ENCODE peak calls at places on chromosomes 13 and 19, in four cellular contexts. T, F, Y and Q are unnamed samples.

GRCh38 chr13:76853481-76853880 is 32.7 kb downstream of the KCTD12 start:
- DNase-seq in Y (no peak), F (no peak), T (no peak), Q (no peak)

GRCh38 chr19:45591004-45591637 is 6.5 kb upstream of the OPA3 start:
- DNase-seq in Y (peak; percentile 78), F (peak; percentile 62), T (no peak), Q (peak; percentile 53)

GRCh38 chr13:107091386-107091785 is 523.4 kb upstream of the ARGLU1 start:
- DNase-seq in F (no peak), Y (no peak), T (no peak), Q (no peak)

GRCh38 chr19:47494211-47494547 is 10.2 kb upstream of the KPTN start:
- DNase-seq in T (no peak), F (no peak), Y (no peak), Q (peak; percentile 20)

GRCh38 chr19:46975011-46975917 is 44.4 kb upstream of the NPAS1 start:
- DNase-seq in Y (peak; percentile 42), T (no peak), F (no peak), Q (no peak)

GRCh38 chr13:93977986-93978385 is 501.5 kb downstream of the DCT start:
- DNase-seq in Y (no peak), F (no peak), T (no peak), Q (no peak)

GRCh38 chr13:76707360-76707759 is 178.8 kb downstream of the KCTD12 start:
- DNase-seq in T (no peak), Y (no peak), F (no peak), Q (no peak)

GRCh38 chr13:87498681-87499080 is 172.5 kb upstream of the SLITRK5 start:
- DNase-seq in Y (peak; percentile 49), F (peak; percentile 1), T (no peak), Q (no peak)

GRCh38 chr19:15091918-15092753 is 10.1 kb downstream of the OR1I1 start:
- DNase-seq in T (no peak), F (peak; percentile 38), Y (peak; percentile 84), Q (no peak)

GRCh38 chr19:17719730-17720486 is 628 bp downstream of the MAP1S start:
- DNase-seq in F (peak; percentile 80), T (no peak), Y (peak; percentile 37), Q (peak; percentile 67)

GRCh38 chr19:17720487-17720839 is 1.2 kb downstream of the MAP1S start:
- DNase-seq in T (no peak), F (no peak), Y (no peak), Q (no peak)

GRCh38 chr19:17718988-17719711 is at the start of gene MAP1S:
- DNase-seq in F (peak; percentile 58), T (peak; percentile 88), Y (peak; percentile 96), Q (peak; percentile 94)

GRCh38 chr19:17722655-17723240 is 3.5 kb downstream of the MAP1S start:
- DNase-seq in F (no peak), T (no peak), Y (no peak), Q (no peak)

DNA sequence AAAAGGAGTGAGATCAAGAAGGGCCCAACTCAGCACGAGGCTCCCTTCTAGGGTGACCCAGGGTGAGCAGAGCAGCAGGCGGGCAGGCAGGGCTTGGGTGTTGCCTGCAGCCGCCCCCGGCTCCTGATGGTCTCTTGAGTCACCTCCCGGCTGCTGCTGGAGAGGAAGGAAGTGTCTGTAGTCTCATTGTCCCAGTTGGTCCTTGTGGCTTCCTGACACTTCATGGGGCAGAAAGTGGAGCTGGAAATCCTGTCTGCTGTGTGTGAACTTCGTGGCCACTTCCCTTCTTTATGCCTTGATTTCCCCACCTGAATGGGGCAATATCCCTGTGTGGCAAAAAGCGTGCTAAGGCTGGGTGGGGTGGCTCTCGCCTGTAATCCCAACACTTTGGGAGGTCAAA is 2.5 kb downstream of the MAP1S start:
- DNase-seq in T (no peak), Y (no peak), F (no peak), Q (peak; percentile 89)
- H3K27ac ChIP-seq in T (no peak overlapping the region), Y (no peak overlapping the region), F (no peak overlapping the region), Q (peak overlapping the region; percentile 29)

DNA sequence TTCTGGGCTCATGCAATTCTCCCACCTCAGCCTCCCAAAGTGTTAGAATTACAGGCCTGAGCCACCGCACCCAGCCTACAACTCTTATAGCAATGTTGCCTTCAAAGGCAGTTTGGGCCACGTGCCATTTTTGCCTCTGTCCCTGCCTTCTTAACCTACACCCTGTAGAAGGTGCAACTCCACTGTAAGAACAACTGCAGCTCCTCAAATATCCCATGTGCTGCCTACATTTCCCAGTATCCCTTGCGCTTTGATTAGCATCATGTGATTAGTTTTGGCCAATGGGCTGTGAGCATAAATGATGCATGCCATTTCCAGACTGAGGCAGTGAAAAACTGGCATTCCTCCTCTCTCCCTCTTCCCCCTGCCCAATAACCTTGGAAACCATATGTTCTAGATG is 75.3 kb upstream of the MRI1 start:
- DNase-seq in T (no peak), Y (peak; percentile 43), F (no peak), Q (no peak)
- H3K27me3 ChIP-seq in T (no peaks in the 10 kb centered on the region), Y (no peaks in the 10 kb centered on the region), F (peaks cover 97% of the 10 kb centered on the region), Q (peaks cover 6% of the 10 kb centered on the region)

GRCh38 chr19:12656899-12657571 is 9.5 kb downstream of the MAN2B1 start:
- DNase-seq in T (no peak), Y (no peak), F (no peak), Q (no peak)
- H3K4me3 ChIP-seq in T (no peak overlapping the region), Y (no peak overlapping the region), F (no peak overlapping the region), Q (no peak overlapping the region)

DNA sequence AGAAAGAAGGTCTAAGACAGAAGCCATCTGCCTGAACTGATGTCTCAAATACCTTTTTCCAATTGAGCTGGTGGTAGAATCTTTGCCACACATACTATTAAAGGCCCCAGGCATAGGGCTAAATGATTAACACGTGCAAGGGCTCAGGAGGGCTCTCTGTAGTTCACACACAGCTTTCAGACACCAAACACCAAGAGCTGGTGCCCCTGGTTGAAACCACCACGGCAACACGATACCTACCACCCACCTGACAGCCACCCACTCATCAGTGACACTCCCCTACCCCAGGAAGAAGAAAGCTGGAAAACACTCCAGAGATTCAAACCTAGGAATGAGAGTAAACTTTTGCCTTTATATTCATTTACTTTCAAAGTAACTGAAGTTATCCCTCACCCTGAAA is 26.8 kb downstream of the IRS2 start:
- DNase-seq in T (no peak), Y (no peak), F (no peak), Q (no peak)
- H3K27ac ChIP-seq in T (no peak overlapping the region), Y (no peak overlapping the region), F (peak overlapping the region; percentile 26), Q (no peak overlapping the region)

GRCh38 chr13:59449750-59450149 is 714.0 kb downstream of the DIAPH3 start:
- DNase-seq in Y (no peak), F (no peak), T (no peak), Q (no peak)
- H3K27me3 ChIP-seq in Y (no peaks in the 10 kb centered on the region), F (no peaks in the 10 kb centered on the region), T (no peaks in the 10 kb centered on the region), Q (no peaks in the 10 kb centered on the region)

DNA sequence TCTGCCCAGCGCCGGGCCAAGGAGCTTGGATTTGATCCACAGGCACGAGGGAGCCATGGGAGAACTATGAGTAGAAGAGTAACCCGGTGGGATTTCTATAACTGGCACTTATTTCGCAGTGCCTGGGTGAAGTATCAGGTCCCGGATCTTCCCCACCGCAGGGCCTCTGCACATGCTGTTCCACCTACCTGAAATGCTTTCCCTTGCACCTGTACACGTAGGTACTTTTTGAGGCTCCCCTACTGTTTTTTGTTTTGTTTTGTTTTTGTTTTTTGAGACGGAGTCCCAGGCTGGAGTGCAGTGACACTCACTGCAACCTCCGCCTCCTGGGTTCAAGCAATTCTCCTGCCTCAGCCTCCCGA is 402 bp upstream of the KANK3 start:
- DNase-seq in T (no peak), F (no peak), Y (no peak), Q (no peak)
- H3K4me3 ChIP-seq in T (no peak overlapping the region), F (no peak overlapping the region), Y (no peak overlapping the region), Q (peak overlapping the region; percentile 57)